ENCODE peak calls at places on chromosomes 12 and 14, in seven cellular contexts. V, O, P, J, I, H and Q are unnamed samples.

GRCh38 chr12:124817076-124818000 is 46.3 kb downstream of the SCARB1 start:
- ATAC-seq in J (no peak), O (no peak), V (no peak), I (no peak), P (no peak), H (no peak), Q (no peak)

GRCh38 chr12:116060765-116061164 is 216.7 kb downstream of the MED13L start:
- ATAC-seq in I (no peak), H (peak; percentile 92), O (no peak), P (peak; percentile 73), V (peak; percentile 64), J (no peak), Q (peak; percentile 97)

GRCh38 chr12:59484575-59484974 is 111.3 kb upstream of the SLC16A7 start:
- ATAC-seq in O (no peak), V (no peak), J (no peak), I (no peak), P (no peak), H (no peak), Q (no peak)

GRCh38 chr12:31011746-31012567 is 61.7 kb upstream of the DDX11 start:
- ATAC-seq in V (peak; percentile 86), P (peak; percentile 50), I (no peak), H (no peak), O (no peak), J (no peak), Q (no peak)

GRCh38 chr12:63880742-63881141 is 36.2 kb downstream of the SRGAP1 start:
- ATAC-seq in V (no peak), O (no peak), P (no peak), J (peak; percentile 67), H (no peak), I (peak; percentile 55), Q (no peak)

GRCh38 chr14:36167431-36167830 is 9.1 kb downstream of the PTCSC3 start:
- ATAC-seq in H (no peak), V (no peak), I (no peak), P (no peak), O (no peak), J (no peak), Q (no peak)

GRCh38 chr14:103533137-103533998 is 4.4 kb downstream of the TRMT61A start:
- ATAC-seq in J (no peak), V (no peak), O (no peak), I (no peak), H (no peak), P (no peak), Q (no peak)

GRCh38 chr12:88238406-88238805 is 96.3 kb downstream of the TMTC3 start:
- ATAC-seq in O (no peak), P (peak; percentile 7), I (no peak), V (no peak), J (no peak), H (no peak), Q (no peak)

GRCh38 chr14:95475540-95476240 is 40.8 kb downstream of the SYNE3 start:
- ATAC-seq in I (no peak), O (no peak), J (no peak), H (no peak), P (no peak), V (no peak), Q (no peak)

GRCh38 chr14:32468955-32469354 is 139.9 kb downstream of the AKAP6 start:
- ATAC-seq in I (peak; percentile 58), P (peak; percentile 71), O (peak; percentile 83), V (peak; percentile 38), J (peak; percentile 63), H (no peak), Q (no peak)

GRCh38 chr14:68789798-68790655 is 2.8 kb downstream of the ZFP36L1 start:
- ATAC-seq in V (no peak), P (no peak), I (no peak), O (no peak), H (no peak), J (no peak), Q (no peak)

GRCh38 chr12:122081108-122081696 is 2.6 kb downstream of the MLXIP start:
- ATAC-seq in P (peak; percentile 61), O (no peak), H (peak; percentile 60), V (peak; percentile 1), J (no peak), I (no peak), Q (peak; percentile 74)

GRCh38 chr12:29883558-29883957 is 99.8 kb upstream of the TMTC1 start:
- ATAC-seq in V (no peak), J (peak; percentile 66), H (no peak), P (no peak), I (no peak), O (no peak), Q (no peak)

GRCh38 chr14:54857830-54858269 is 44.8 kb downstream of the GCH1 start:
- ATAC-seq in V (no peak), H (no peak), J (peak; percentile 92), O (no peak), I (peak; percentile 96), P (no peak), Q (no peak)

GRCh38 chr14:99684356-99684952 is 356 bp downstream of the CYP46A1 start:
- ATAC-seq in V (no peak), J (no peak), P (peak; percentile 47), I (no peak), O (no peak), H (peak; percentile 34), Q (no peak)

GRCh38 chr12:65926119-65927004 is 102.1 kb downstream of the HMGA2 start:
- ATAC-seq in V (peak; percentile 6), O (no peak), J (no peak), H (no peak), P (no peak), I (no peak), Q (no peak)

GRCh38 chr14:35336171-35337073 is 44.2 kb downstream of the PSMA6 start:
- ATAC-seq in H (no peak), O (peak; percentile 5), J (peak; percentile 89), I (peak; percentile 81), V (no peak), P (peak; percentile 31), Q (no peak)

GRCh38 chr12:9753042-9753820 is 7.5 kb downstream of the CD69 start:
- ATAC-seq in P (no peak), I (no peak), J (no peak), O (no peak), V (no peak), H (no peak), Q (no peak)

GRCh38 chr12:64621257-64621942 is 11.1 kb downstream of the RASSF3 start:
- ATAC-seq in O (peak; percentile 58), I (no peak), J (no peak), P (no peak), V (no peak), H (no peak), Q (no peak)

GRCh38 chr12:115456946-115457689 is 773.1 kb upstream of the TBX3 start:
- ATAC-seq in P (peak; percentile 83), J (no peak), O (no peak), H (no peak), V (no peak), I (no peak), Q (no peak)

GRCh38 chr14:59344711-59345455 is 120.3 kb downstream of the GPR135 start:
- ATAC-seq in O (no peak), P (no peak), J (no peak), I (no peak), V (no peak), H (no peak), Q (no peak)

GRCh38 chr12:13980548-13981295 is 680 bp downstream of the GRIN2B start:
- ATAC-seq in J (no peak), V (peak; percentile 36), P (peak; percentile 43), I (peak; percentile 50), O (no peak), H (peak; percentile 16), Q (no peak)

GRCh38 chr12:126064028-126064427 is 998.8 kb downstream of the AACS start:
- ATAC-seq in J (no peak), P (no peak), O (no peak), I (no peak), V (no peak), H (no peak), Q (no peak)

GRCh38 chr14:40920380-40920779 is 686.3 kb upstream of the LRFN5 start:
- ATAC-seq in J (no peak), V (no peak), P (no peak), I (no peak), O (no peak), H (no peak), Q (no peak)

GRCh38 chr14:93135399-93135798 is 19.7 kb upstream of the ITPK1 start:
- ATAC-seq in H (no peak), P (no peak), V (no peak), O (no peak), J (no peak), I (no peak), Q (no peak)

GRCh38 chr14:24875203-24875840 is 174.6 kb downstream of the STXBP6 start:
- ATAC-seq in H (no peak), O (no peak), P (no peak), V (no peak), J (no peak), I (no peak), Q (no peak)

GRCh38 chr14:54503476-54503875 is 6.2 kb upstream of the CGRRF1 start:
- ATAC-seq in J (peak; percentile 34), V (peak; percentile 92), H (no peak), I (no peak), O (no peak), P (peak; percentile 54), Q (no peak)

GRCh38 chr12:125136702-125137101 is 71.5 kb downstream of the AACS start:
- ATAC-seq in P (no peak), V (no peak), O (no peak), I (no peak), J (no peak), H (no peak), Q (no peak)

GRCh38 chr12:2165021-2165420 is 112.2 kb downstream of the CACNA1C start:
- ATAC-seq in V (no peak), O (no peak), J (no peak), H (no peak), P (no peak), I (no peak), Q (no peak)

GRCh38 chr12:103751171-103751570 is 89.9 kb downstream of the NT5DC3 start:
- ATAC-seq in J (no peak), P (no peak), O (no peak), V (peak; percentile 31), I (no peak), H (peak; percentile 43), Q (no peak)

GRCh38 chr12:132185698-132186097 is 41.4 kb downstream of the NOC4L start:
- ATAC-seq in J (no peak), P (no peak), V (no peak), H (no peak), I (no peak), O (no peak), Q (no peak)

GRCh38 chr14:21133896-21134295 is 22.0 kb downstream of the OR5AU1 start:
- ATAC-seq in V (no peak), J (no peak), P (no peak), I (no peak), H (no peak), O (no peak), Q (no peak)

GRCh38 chr14:104475802-104476201 is 103.8 kb upstream of the C14orf180 start:
- ATAC-seq in O (no peak), P (no peak), I (no peak), J (no peak), V (no peak), H (no peak), Q (no peak)

GRCh38 chr12:47845066-47845465 is 25.4 kb upstream of the HDAC7 start:
- ATAC-seq in H (no peak), O (no peak), V (no peak), P (no peak), J (peak; percentile 3), I (no peak), Q (no peak)

GRCh38 chr12:120060196-120060595 is 56.4 kb downstream of the RAB35 start:
- ATAC-seq in V (no peak), J (no peak), O (no peak), H (no peak), P (no peak), I (no peak), Q (no peak)

GRCh38 chr12:15749937-15750336 is 39.3 kb downstream of the EPS8 start:
- ATAC-seq in O (no peak), J (no peak), P (no peak), H (no peak), I (no peak), V (no peak), Q (no peak)

GRCh38 chr14:103393687-103394626 is 8.7 kb downstream of the MARK3 start:
- ATAC-seq in J (peak; percentile 38), O (peak; percentile 58), V (peak; percentile 31), H (peak; percentile 21), I (peak; percentile 48), P (no peak), Q (no peak)

GRCh38 chr14:88005050-88005481 is at the start of gene GPR65:
- ATAC-seq in P (no peak), J (no peak), H (peak; percentile 53), V (no peak), O (no peak), I (peak; percentile 53), Q (peak; percentile 49)